ENCODE peak calls at places on chromosomes 2 and 18, in four cellular contexts. M, O, G and J are unnamed samples.

GRCh38 chr2:239781461-239781860 is 243.7 kb downstream of the NDUFA10 start:
- DNase-seq in M (no peak), O (no peak), G (no peak), J (no peak)

GRCh38 chr18:48053881-48054586 is 123.6 kb upstream of the SMAD2 start:
- DNase-seq in M (peak), O (no peak), G (no peak), J (no peak)

GRCh38 chr2:152587187-152587947 is 129.9 kb downstream of the PRPF40A start:
- DNase-seq in M (peak), O (no peak), G (no peak), J (peak)

GRCh38 chr18:3819933-3820332 is 370.0 kb downstream of the TGIF1 start:
- DNase-seq in M (no peak), O (no peak), G (no peak), J (no peak)

GRCh38 chr2:226304308-226304707 is 495.3 kb downstream of the IRS1 start:
- DNase-seq in M (no peak), O (no peak), G (no peak), J (no peak)

GRCh38 chr2:33877348-33878016 is 278.4 kb upstream of the FAM98A start:
- DNase-seq in M (no peak), O (no peak), G (no peak), J (no peak)

GRCh38 chr2:53739057-53739456 is 28.5 kb upstream of the CHAC2 start:
- DNase-seq in M (no peak), O (no peak), G (no peak), J (no peak)

GRCh38 chr2:9315280-9315847 is 108.0 kb downstream of the ITGB1BP1 start:
- DNase-seq in M (no peak), O (no peak), G (no peak), J (no peak)

GRCh38 chr2:232516556-232516955 is 3.6 kb upstream of the PRSS56 start:
- DNase-seq in M (no peak), O (no peak), G (no peak), J (no peak)

GRCh38 chr2:175251425-175252041 is 70.0 kb upstream of the ATP5MC3 start:
- DNase-seq in M (peak), O (no peak), G (no peak), J (peak)

GRCh38 chr2:190088917-190089316 is 26.4 kb upstream of the MSTN start:
- DNase-seq in M (peak), O (peak), G (peak), J (peak)

GRCh38 chr2:167438206-167438605 is 549.9 kb downstream of the XIRP2 start:
- DNase-seq in M (no peak), O (no peak), G (no peak), J (no peak)

GRCh38 chr2:134097740-134098139 is 156.1 kb upstream of the MGAT5 start:
- DNase-seq in M (no peak), O (no peak), G (no peak), J (no peak)

GRCh38 chr2:174656671-174657171 is 59.1 kb upstream of the WIPF1 start:
- DNase-seq in M (no peak), O (no peak), G (no peak), J (no peak)

GRCh38 chr2:223618172-223619035 is 16.2 kb upstream of the SCG2 start:
- DNase-seq in M (peak), O (no peak), G (no peak), J (no peak)

GRCh38 chr2:38619458-38620164 is 16.9 kb upstream of the HNRNPLL start:
- DNase-seq in M (no peak), O (no peak), G (no peak), J (peak)

GRCh38 chr2:240994161-240994896 is 4.1 kb upstream of the SNED1 start:
- DNase-seq in M (no peak), O (no peak), G (no peak), J (no peak)

GRCh38 chr2:8115966-8116365 is 565.9 kb upstream of the ID2 start:
- DNase-seq in M (no peak), O (no peak), G (no peak), J (no peak)

GRCh38 chr18:23992119-23992940 is 22.2 kb upstream of the TTC39C start:
- DNase-seq in M (no peak), O (no peak), G (no peak), J (no peak)

GRCh38 chr18:28112056-28112470 is 64.9 kb downstream of the CDH2 start:
- DNase-seq in M (no peak), O (no peak), G (no peak), J (no peak)

GRCh38 chr2:101341421-101341820 is 32.9 kb upstream of the RNF149 start:
- DNase-seq in M (peak), O (no peak), G (no peak), J (no peak)

GRCh38 chr2:167294031-167294774 is 405.9 kb downstream of the XIRP2 start:
- DNase-seq in M (no peak), O (no peak), G (no peak), J (no peak)

GRCh38 chr2:42429352-42429751 is 64.4 kb downstream of the KCNG3 start:
- DNase-seq in M (no peak), O (no peak), G (no peak), J (no peak)
- TF ChIP-seq SPI1 in M (no peak), O (no peak), G (no peak), J (no peak)

GRCh38 chr2:28649481-28650260 is 102.0 kb upstream of the PPP1CB start:
- DNase-seq in M (no peak), O (no peak), G (no peak), J (no peak)
- TF ChIP-seq SPI1 in M (no peak), O (no peak), G (no peak), J (no peak)

GRCh38 chr2:2108189-2108588 is 222.9 kb downstream of the MYT1L start:
- DNase-seq in M (no peak), O (no peak), G (no peak), J (no peak)

GRCh38 chr2:2107140-2107539 is 223.9 kb downstream of the MYT1L start:
- DNase-seq in M (no peak), O (no peak), G (no peak), J (no peak)

GRCh38 chr2:2109186-2109585 is 221.9 kb downstream of the MYT1L start:
- DNase-seq in M (no peak), O (no peak), G (no peak), J (no peak)

GRCh38 chr2:2107627-2108026 is 223.4 kb downstream of the MYT1L start:
- DNase-seq in M (no peak), O (no peak), G (no peak), J (no peak)

GRCh38 chr2:2108756-2109155 is 222.3 kb downstream of the MYT1L start:
- DNase-seq in M (no peak), O (no peak), G (no peak), J (no peak)
- TF ChIP-seq SPI1 in M (no peak), O (no peak), G (no peak), J (no peak)

DNA sequence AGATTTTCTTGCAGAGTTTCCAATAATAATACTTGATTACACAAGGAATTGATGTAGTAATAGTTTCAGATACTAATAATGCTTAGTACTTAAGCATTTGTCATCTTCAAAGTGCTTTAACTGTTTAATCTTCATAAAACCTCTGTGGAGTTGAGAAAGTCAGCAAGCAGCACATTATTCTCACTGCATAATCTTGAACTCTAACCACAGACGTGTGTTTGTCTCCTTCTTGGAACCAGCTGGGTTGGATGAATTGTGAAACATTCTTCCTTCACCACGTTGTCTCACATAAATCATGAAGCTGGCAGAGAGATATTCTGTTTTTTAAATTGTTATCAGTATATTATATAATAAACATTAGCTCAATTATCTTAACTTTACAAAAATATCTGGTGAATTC is 55.0 kb upstream of the LDAH start:
- DNase-seq in M (no peak), O (no peak), G (no peak), J (no peak)
- TF ChIP-seq SPI1 in M (no peak), O (no peak), G (no peak), J (no peak)